ENCODE peak calls at places on chromosomes 7 and 10, in six cellular contexts. C is HS-5, U is fibroblast of lung, H is germinal center, Q is NB4, I is lower lobe of right lung. X is an unnamed sample.

GRCh38 chr10:132806126-132807061 is 20.4 kb upstream of the NKX6-2 start:
- DNase-seq in C (no peak), U (no peak), H (no peak), Q (no peak), I (peak), X (no peak)

GRCh38 chr7:82745117-82745516 is 301.5 kb upstream of the CACNA2D1 start:
- DNase-seq in C (no peak), U (no peak), H (no peak), Q (no peak), I (no peak), X (no peak)

GRCh38 chr10:120098242-120098930 is 205.9 kb downstream of the SEC23IP start:
- DNase-seq in C (no peak), U (no peak), H (no peak), Q (no peak), I (no peak), X (no peak)

GRCh38 chr10:326894-327635 is 191.8 kb downstream of the ZMYND11 start:
- DNase-seq in C (no peak), U (no peak), H (no peak), Q (no peak), I (no peak), X (peak)

GRCh38 chr10:72736881-72737280 is 44.9 kb downstream of the MCU start:
- DNase-seq in C (no peak), U (peak), H (no peak), Q (no peak), I (no peak), X (no peak)

GRCh38 chr7:13181221-13181620 is 493.8 kb downstream of the ARL4A start:
- DNase-seq in C (no peak), U (peak), H (no peak), Q (no peak), I (no peak), X (no peak)

GRCh38 chr7:16409777-16410176 is 11.6 kb downstream of the CRPPA start:
- DNase-seq in C (no peak), U (no peak), H (no peak), Q (no peak), I (no peak), X (no peak)

GRCh38 chr10:43573250-43574034 is 974 bp downstream of the ZNF239 start:
- DNase-seq in C (peak), U (peak), H (no peak), Q (no peak), I (no peak), X (no peak)

GRCh38 chr7:137932881-137933269 is 69.0 kb downstream of the CREB3L2 start:
- DNase-seq in C (no peak), U (peak), H (no peak), Q (peak), I (no peak), X (no peak)

GRCh38 chr10:92699518-92700272 is 9.9 kb downstream of the HHEX start:
- DNase-seq in C (no peak), U (peak), H (peak), Q (peak), I (no peak), X (no peak)

GRCh38 chr7:90693939-90694338 is 97.8 kb downstream of the CDK14 start:
- DNase-seq in C (no peak), U (no peak), H (no peak), Q (no peak), I (no peak), X (no peak)

GRCh38 chr7:104442461-104442860 is 114.1 kb downstream of the LHFPL3 start:
- DNase-seq in C (no peak), U (no peak), H (no peak), Q (no peak), I (no peak), X (no peak)

GRCh38 chr10:788796-789748 is 99.6 kb upstream of the DIP2C start:
- DNase-seq in C (no peak), U (peak), H (peak), Q (peak), I (peak), X (no peak)

GRCh38 chr7:157405914-157406810 is 69.4 kb downstream of the DNAJB6 start:
- DNase-seq in C (no peak), U (no peak), H (no peak), Q (peak), I (no peak), X (no peak)

GRCh38 chr7:44163591-44163990 is 22.5 kb upstream of the MYL7 start:
- DNase-seq in C (peak), U (peak), H (no peak), Q (no peak), I (no peak), X (no peak)

GRCh38 chr10:36349445-36350063 is 707.5 kb upstream of the FZD8 start:
- DNase-seq in C (no peak), U (peak), H (no peak), Q (no peak), I (no peak), X (no peak)

X was measured in CD14-positive monocyte.